ENCODE peak calls at places on chromosomes 6 and 20, in four cellular contexts. B is uterus, V is dorsolateral prefrontal cortex, G is brain microvascular endothelial cell. T is an unnamed sample.

GRCh38 chr6:17281497-17282481 is 628 bp downstream of the RBM24 start:
- DNase-seq in B (peak), V (no peak), G (peak), T (no peak)

GRCh38 chr6:169738204-169738971 is 13.0 kb downstream of the DYNLT2 start:
- DNase-seq in B (no peak), V (no peak), G (peak), T (no peak)

GRCh38 chr6:27872634-27873028 is 39.6 kb downstream of the OR2B2 start:
- DNase-seq in B (no peak), V (no peak), G (no peak), T (no peak)

GRCh38 chr6:40755046-40755681 is 168.0 kb upstream of the LRFN2 start:
- DNase-seq in B (peak), V (no peak), G (peak), T (no peak)

GRCh38 chr6:11575408-11576033 is 38.0 kb downstream of the TMEM170B start:
- DNase-seq in B (peak), V (peak), G (peak), T (no peak)

GRCh38 chr20:20894753-20895152 is 182.3 kb upstream of the RALGAPA2 start:
- DNase-seq in B (no peak), V (no peak), G (no peak), T (no peak)

GRCh38 chr6:53986165-53986720 is 125.0 kb upstream of the MLIP start:
- DNase-seq in B (no peak), V (peak), G (peak), T (no peak)

GRCh38 chr6:43785904-43786303 is 15.9 kb downstream of the VEGFA start:
- DNase-seq in B (no peak), V (no peak), G (no peak), T (no peak)

GRCh38 chr6:5506575-5506974 is 245.3 kb downstream of the FARS2 start:
- DNase-seq in B (no peak), V (no peak), G (no peak), T (no peak)

GRCh38 chr6:31652925-31653724 is 664 bp upstream of the BAG6 start:
- DNase-seq in B (no peak), V (peak), G (no peak), T (peak)

GRCh38 chr20:10524643-10525042 is 89.5 kb downstream of the SLX4IP start:
- DNase-seq in B (no peak), V (no peak), G (peak), T (no peak)

GRCh38 chr6:10521104-10521808 is at the start of gene GCNT2:
- DNase-seq in B (no peak), V (no peak), G (peak), T (no peak)

GRCh38 chr20:11891827-11892521 is 25.7 kb upstream of the BTBD3 start:
- DNase-seq in B (peak), V (peak), G (peak), T (peak)

GRCh38 chr6:75855047-75855446 is 106.0 kb downstream of the MYO6 start:
- DNase-seq in B (no peak), V (peak), G (peak), T (no peak)

GRCh38 chr6:6575143-6575542 is 13.4 kb upstream of the LY86 start:
- DNase-seq in B (no peak), V (no peak), G (no peak), T (no peak)

GRCh38 chr6:5672581-5673011 is 334.1 kb downstream of the NRN1 start:
- DNase-seq in B (peak), V (no peak), G (peak), T (peak)

GRCh38 chr6:75934643-75935472 is 137.6 kb downstream of the IMPG1 start:
- DNase-seq in B (peak), V (peak), G (peak), T (no peak)

GRCh38 chr20:12555369-12555768 is 453.4 kb upstream of the SPTLC3 start:
- DNase-seq in B (no peak), V (no peak), G (no peak), T (no peak)

GRCh38 chr6:155126727-155127439 is 131.8 kb downstream of the TIAM2 start:
- DNase-seq in B (no peak), V (no peak), G (peak), T (no peak)

GRCh38 chr6:35034411-35035171 is 106.5 kb downstream of the TCP11 start:
- DNase-seq in B (no peak), V (no peak), G (no peak), T (no peak)

GRCh38 chr6:42101186-42101657 is 41.2 kb downstream of the C6orf132 start:
- DNase-seq in B (no peak), V (no peak), G (peak), T (no peak)

GRCh38 chr6:125789167-125789566 is 1.6 kb upstream of the NCOA7 start:
- DNase-seq in B (no peak), V (no peak), G (no peak), T (no peak)

GRCh38 chr20:32743237-32744112 is at the start of gene COMMD7:
- DNase-seq in B (peak), V (peak), G (peak), T (no peak)

GRCh38 chr6:156131221-156131903 is 645.8 kb upstream of the ARID1B start:
- DNase-seq in B (no peak), V (no peak), G (no peak), T (no peak)

GRCh38 chr6:150087336-150087735 is 18.4 kb upstream of the ULBP3 start:
- DNase-seq in B (no peak), V (no peak), G (no peak), T (no peak)

GRCh38 chr20:3352203-3352602 is 55.3 kb downstream of the DNAAF9 start:
- DNase-seq in B (no peak), V (no peak), G (no peak), T (no peak)

GRCh38 chr6:155541976-155542375 is 86.3 kb upstream of the NOX3 start:
- DNase-seq in B (no peak), V (no peak), G (no peak), T (no peak)

GRCh38 chr6:133991096-133991593 is 38.1 kb downstream of the TBPL1 start:
- DNase-seq in B (no peak), V (no peak), G (peak), T (no peak)

GRCh38 chr6:33604941-33605854 is 15.9 kb upstream of the ITPR3 start:
- DNase-seq in B (no peak), V (no peak), G (no peak), T (no peak)

GRCh38 chr6:42222450-42222849 is 4.8 kb upstream of the MRPS10 start:
- DNase-seq in B (no peak), V (no peak), G (no peak), T (no peak)

GRCh38 chr6:118511930-118512715 is 36.0 kb upstream of the PLN start:
- DNase-seq in B (no peak), V (no peak), G (no peak), T (no peak)

GRCh38 chr20:62010551-62011402 is 54.9 kb downstream of the TAF4 start:
- DNase-seq in B (peak), V (peak), G (peak), T (no peak)

GRCh38 chr20:17419459-17419858 is 111.7 kb downstream of the BFSP1 start:
- DNase-seq in B (no peak), V (no peak), G (no peak), T (no peak)

GRCh38 chr6:7341989-7342742 is 29.2 kb upstream of the SSR1 start:
- DNase-seq in B (no peak), V (no peak), G (no peak), T (no peak)

GRCh38 chr6:4973972-4974885 is 29.6 kb downstream of the RPP40 start:
- DNase-seq in B (peak), V (no peak), G (peak), T (no peak)

GRCh38 chr6:1524040-1524480 is 85.7 kb upstream of the FOXC1 start:
- DNase-seq in B (peak), V (no peak), G (peak), T (no peak)
- H3K27ac ChIP-seq in B (no peak), V (no peak), G (no peak), T (no peak)

GRCh38 chr20:59159822-59160740 is 3.5 kb upstream of the ZNF831 start:
- DNase-seq in B (no peak), V (no peak), G (no peak), T (no peak)

GRCh38 chr20:59157961-59158541 is 5.6 kb upstream of the ZNF831 start:
- DNase-seq in B (no peak), V (no peak), G (no peak), T (no peak)

GRCh38 chr20:59158673-59159072 is 4.9 kb upstream of the ZNF831 start:
- DNase-seq in B (no peak), V (no peak), G (no peak), T (no peak)

GRCh38 chr20:59157064-59157463 is 6.6 kb upstream of the ZNF831 start:
- DNase-seq in B (no peak), V (no peak), G (no peak), T (no peak)

DNA sequence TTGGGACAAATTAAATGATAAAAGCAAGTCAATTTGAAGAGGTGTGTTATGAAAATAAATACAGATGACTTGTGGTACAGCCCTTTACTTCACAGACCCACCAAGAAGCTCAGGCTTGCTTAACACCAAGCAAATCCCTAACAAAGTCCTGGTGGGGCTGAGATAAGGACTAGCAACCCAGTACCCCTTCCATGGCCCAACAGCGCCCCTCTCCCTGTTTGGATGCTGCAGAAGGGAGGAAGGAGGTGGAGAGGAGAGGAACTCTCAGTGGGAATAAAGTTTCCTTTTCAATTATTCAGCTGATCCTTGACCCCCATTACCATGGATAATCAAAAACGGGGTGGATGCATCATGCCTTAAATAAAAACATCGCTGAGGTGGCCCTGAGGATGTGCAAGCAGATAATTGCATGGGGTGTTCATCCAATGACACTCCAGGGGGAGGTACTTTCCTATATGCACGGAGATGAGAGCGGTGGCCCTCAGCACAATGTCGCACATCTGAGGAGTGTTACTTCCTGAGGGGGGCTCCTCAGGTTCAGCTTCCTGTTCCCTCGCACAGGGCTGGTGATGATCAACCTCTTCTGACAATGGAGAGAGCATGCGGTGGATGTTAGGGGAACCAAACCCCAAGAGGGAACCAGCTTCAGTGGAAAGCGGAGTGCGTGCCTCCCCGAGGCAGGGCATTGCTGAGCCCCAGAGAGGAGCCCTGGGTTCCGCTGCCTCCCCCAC is 4.4 kb upstream of the ZNF831 start:
- DNase-seq in B (no peak), V (no peak), G (no peak), T (no peak)
- TF ChIP-seq CTCF in B (no peak), V (no peak), G (no peak), T (no peak)

GRCh38 chr6:69220293-69220847 is 576.4 kb downstream of the LMBRD1 start:
- DNase-seq in B (no peak), V (no peak), G (no peak), T (no peak)
- H3K4me3 ChIP-seq in B (no peak), V (no peak), G (no peak), T (no peak)

GRCh38 chr20:49483018-49483705 is 694 bp upstream of the KCNB1 start:
- DNase-seq in B (no peak), V (no peak), G (no peak), T (no peak)
- H3K27ac ChIP-seq in B (peak), V (peak), G (no peak), T (no peak)

DNA sequence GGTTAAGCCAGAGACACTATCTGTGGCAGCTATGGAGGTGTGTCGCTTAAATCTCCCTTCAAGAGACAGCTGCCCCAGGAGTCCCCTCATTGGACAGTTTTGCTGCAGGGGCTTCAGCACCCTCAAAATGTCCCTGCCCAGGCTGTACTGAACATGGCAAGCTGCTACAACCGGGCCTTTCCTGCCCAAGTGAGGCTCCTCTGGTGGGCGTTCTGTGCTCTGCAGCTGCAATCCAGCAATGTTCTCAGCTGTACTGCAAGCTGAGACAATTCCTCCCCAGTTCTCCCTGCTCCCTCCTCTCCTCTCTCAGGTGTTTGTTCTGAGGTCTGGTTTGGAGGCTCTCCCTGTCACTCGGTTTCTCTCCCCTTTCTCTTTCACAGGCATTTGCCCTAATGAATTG is 190.8 kb upstream of the LAMP5 start:
- DNase-seq in B (no peak), V (no peak), G (no peak), T (no peak)
- TF ChIP-seq CTCF in B (no peak), V (no peak), G (peak), T (no peak)

GRCh38 chr6:141490982-141491381 is 641.7 kb upstream of the GJE1 start:
- DNase-seq in B (no peak), V (no peak), G (no peak), T (no peak)

GRCh38 chr6:141491684-141492083 is 641.0 kb upstream of the GJE1 start:
- DNase-seq in B (no peak), V (no peak), G (no peak), T (no peak)

GRCh38 chr6:141486942-141487341 is 645.8 kb upstream of the GJE1 start:
- DNase-seq in B (no peak), V (no peak), G (no peak), T (no peak)

GRCh38 chr6:141484726-141485125 is 648.0 kb upstream of the GJE1 start:
- DNase-seq in B (no peak), V (no peak), G (no peak), T (no peak)

DNA sequence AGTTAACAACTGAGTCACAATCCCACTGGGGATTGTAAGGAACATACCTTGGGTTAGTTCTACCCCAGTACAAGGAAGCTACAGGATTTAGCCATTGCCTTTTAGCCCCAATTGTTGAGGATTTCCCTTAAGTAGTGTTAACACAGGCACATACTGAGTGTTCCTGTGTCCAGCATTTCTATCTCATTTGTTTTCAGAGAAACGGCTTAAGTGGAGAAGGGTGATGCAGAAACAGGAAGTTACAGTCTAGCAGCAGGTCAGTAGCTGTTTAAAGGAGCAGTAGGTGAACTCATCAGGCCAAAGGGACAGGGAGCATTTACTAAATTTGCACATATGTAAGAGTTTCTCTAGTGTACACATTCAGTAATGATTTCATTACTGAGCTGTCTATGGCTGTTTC is 644.3 kb upstream of the GJE1 start:
- DNase-seq in B (no peak), V (no peak), G (no peak), T (no peak)
- H3K4me3 ChIP-seq in B (no peak), V (no peak), G (no peak), T (no peak)

GRCh38 chr20:46393967-46394366 is 12.4 kb downstream of the ELMO2 start:
- DNase-seq in B (no peak), V (no peak), G (no peak), T (no peak)
- H3K27ac ChIP-seq in B (no peak), V (no peak), G (no peak), T (no peak)